ENCODE peak calls at places on chromosome 1, in seven cellular contexts. L is epithelial cell of esophagus, I is A549, A is foreskin fibroblast, Y is tibial artery, F is AG09309, S is GM06990. O is an unnamed sample.

GRCh38 chr1:240663160-240663879 is 51.4 kb upstream of the GREM2 start:
- DNase-seq in L (no peak), I (no peak), A (peak; percentile 68), Y (no peak), F (peak; percentile 54), S (no peak), O (peak; percentile 1)

GRCh38 chr1:111192643-111193519 is 7.6 kb downstream of the DENND2D start:
- DNase-seq in L (peak; percentile 58), I (no peak), A (peak; percentile 42), Y (no peak), F (no peak), S (peak; percentile 49), O (peak; percentile 21)

GRCh38 chr1:6581561-6582305 is 1.9 kb downstream of the ZBTB48 start:
- DNase-seq in L (peak; percentile 86), I (no peak), A (no peak), Y (no peak), F (no peak), S (no peak), O (no peak)

GRCh38 chr1:206001476-206001888 is 1.7 kb downstream of the RAB7B start:
- DNase-seq in L (peak; percentile 97), I (peak; percentile 90), A (peak; percentile 94), Y (peak; percentile 62), F (peak; percentile 88), S (no peak), O (peak; percentile 94)

GRCh38 chr1:169049258-169049936 is 57.1 kb upstream of the ATP1B1 start:
- DNase-seq in L (peak; percentile 41), I (no peak), A (no peak), Y (no peak), F (no peak), S (no peak), O (no peak)

GRCh38 chr1:75529488-75529887 is 81.4 kb downstream of the SLC44A5 start:
- DNase-seq in L (no peak), I (no peak), A (no peak), Y (no peak), F (no peak), S (no peak), O (peak; percentile 53)

GRCh38 chr1:246002725-246003441 is 504.2 kb downstream of the SMYD3 start:
- DNase-seq in L (peak; percentile 91), I (peak; percentile 69), A (peak; percentile 94), Y (peak; percentile 86), F (no peak), S (peak; percentile 26), O (peak; percentile 93)

GRCh38 chr1:43973981-43974442 is 748 bp upstream of the ATP6V0B start:
- DNase-seq in L (no peak), I (peak; percentile 46), A (no peak), Y (no peak), F (no peak), S (no peak), O (no peak)

GRCh38 chr1:48627467-48627866 is 149.2 kb downstream of the BEND5 start:
- DNase-seq in L (no peak), I (no peak), A (no peak), Y (no peak), F (no peak), S (no peak), O (no peak)

GRCh38 chr1:7046314-7046713 is 261.1 kb downstream of the CAMTA1 start:
- DNase-seq in L (peak; percentile 66), I (no peak), A (peak; percentile 29), Y (no peak), F (peak; percentile 20), S (no peak), O (peak; percentile 49)

GRCh38 chr1:12480748-12481362 is 137.2 kb downstream of the DHRS3 start:
- DNase-seq in L (peak; percentile 94), I (peak; percentile 71), A (peak; percentile 92), Y (no peak), F (peak; percentile 93), S (peak; percentile 15), O (peak; percentile 88)
- H3K4me3 ChIP-seq in L (no peak overlapping the region), I (no peak overlapping the region), A (no peak overlapping the region), Y (no peak overlapping the region), F (no peak overlapping the region), S (no peak overlapping the region), O (no peak overlapping the region)

GRCh38 chr1:109877320-109877771 is 33.3 kb upstream of the CSF1 start:
- DNase-seq in L (peak; percentile 53), I (peak; percentile 50), A (peak; percentile 96), Y (peak; percentile 77), F (peak; percentile 86), S (no peak), O (peak; percentile 95)
- TF ChIP-seq CTCF in L (no peak), I (no peak), A (peak; percentile 41), Y (peak; percentile 20), F (peak; percentile 41), S (no peak), O (peak; percentile 34)

GRCh38 chr1:81679972-81680371 is 120.8 kb upstream of the ADGRL2 start:
- DNase-seq in L (peak; percentile 68), I (no peak), A (peak; percentile 83), Y (no peak), F (no peak), S (no peak), O (peak; percentile 93)
- H3K4me3 ChIP-seq in L (no peak overlapping the region), I (no peak overlapping the region), A (peak overlapping the region; percentile 36), Y (no peak overlapping the region), F (no peak overlapping the region), S (no peak overlapping the region), O (no peak overlapping the region)

GRCh38 chr1:34292472-34292871 is 115.8 kb downstream of the C1orf94 start:
- DNase-seq in L (no peak), I (no peak), A (no peak), Y (no peak), F (no peak), S (no peak), O (no peak)
- TF ChIP-seq CTCF in L (no peak), I (no peak), A (no peak), Y (no peak), F (peak; percentile 32), S (peak; percentile 26), O (no peak)

DNA sequence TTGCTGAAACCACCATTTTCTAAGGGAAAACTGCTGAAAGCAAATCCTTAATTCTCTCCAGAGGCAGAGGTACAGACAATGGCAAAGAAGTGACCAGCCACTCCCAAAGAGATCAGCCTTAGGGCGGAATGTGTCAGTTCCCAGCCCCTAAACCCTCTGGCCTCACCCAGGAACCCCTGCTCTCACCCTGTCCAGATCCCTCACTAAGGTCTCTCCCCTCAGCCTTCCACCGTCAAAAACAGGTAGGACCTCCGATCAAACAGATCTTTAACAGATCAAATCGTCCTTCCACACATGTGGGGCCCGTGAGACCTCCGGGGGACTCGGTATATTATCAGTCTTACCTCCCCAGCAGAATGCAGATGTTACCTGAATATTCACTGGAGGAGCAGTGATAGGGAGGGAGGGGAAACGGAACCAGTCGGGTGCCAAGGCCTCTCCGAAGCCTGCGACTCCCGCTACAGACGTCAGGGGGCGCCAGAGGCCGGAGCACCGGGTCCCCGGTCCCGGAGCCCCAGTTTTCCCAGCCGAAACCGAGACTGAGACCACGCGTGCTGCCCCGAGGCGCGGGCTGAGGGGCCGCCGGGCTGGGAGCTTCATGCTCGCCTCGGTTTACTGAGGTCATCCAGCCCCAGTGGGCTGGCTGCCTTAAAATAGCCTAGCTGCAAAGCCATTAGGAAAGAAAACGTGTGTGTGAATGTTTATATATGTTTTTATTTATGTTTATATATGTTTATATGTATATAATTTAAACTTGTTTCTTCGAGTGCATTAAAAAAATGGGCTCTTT is 23.6 kb downstream of the GPA33 start:
- DNase-seq in L (peak; percentile 56), I (peak; percentile 86), A (peak; percentile 79), Y (peak; percentile 61), F (no peak), S (peak; percentile 68), O (peak; percentile 50)
- H3K4me3 ChIP-seq in L (peak overlapping the region; percentile 28), I (peak overlapping the region; percentile 40), A (peak overlapping the region; percentile 34), Y (peak overlapping the region; percentile 27), F (peak overlapping the region; percentile 18), S (no peak overlapping the region), O (peak overlapping the region; percentile 2)

DNA sequence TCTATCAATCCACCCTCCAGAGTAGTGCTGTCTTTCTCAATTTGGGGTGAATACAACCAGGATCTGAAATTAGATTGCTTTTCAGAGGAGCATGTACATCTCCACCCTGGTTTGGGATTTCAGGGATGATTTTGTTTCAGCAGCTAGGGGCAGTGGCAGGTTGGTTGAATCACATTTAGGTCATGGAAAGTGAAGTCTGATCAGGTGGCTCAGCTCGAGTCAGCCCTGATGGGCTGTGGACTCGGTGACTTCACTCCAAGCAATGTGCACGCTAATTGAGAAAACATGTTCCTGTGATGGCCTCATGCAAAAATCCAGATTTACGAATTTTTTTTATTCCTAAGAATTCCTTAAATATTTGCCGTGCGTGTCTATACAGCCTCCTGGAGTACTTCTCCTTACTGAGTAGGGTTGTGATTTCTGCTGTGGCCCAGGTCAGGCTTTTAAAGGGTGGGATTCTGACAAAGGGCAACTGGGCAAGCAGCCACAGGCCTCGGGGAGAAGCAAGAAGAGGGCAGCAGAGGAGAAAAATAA is 7.5 kb downstream of the NGF start:
- DNase-seq in L (peak; percentile 47), I (no peak), A (peak; percentile 90), Y (peak; percentile 56), F (peak; percentile 79), S (no peak), O (peak; percentile 69)
- TF ChIP-seq CTCF in L (peak; percentile 27), I (no peak), A (peak; percentile 42), Y (peak; percentile 35), F (peak; percentile 38), S (no peak), O (peak; percentile 20)

GRCh38 chr1:59819566-59820438 is 5.1 kb downstream of the HOOK1 start:
- DNase-seq in L (peak; percentile 44), I (no peak), A (peak; percentile 5), Y (no peak), F (no peak), S (no peak), O (no peak)
- H3K4me3 ChIP-seq in L (no peak overlapping the region), I (no peak overlapping the region), A (no peak overlapping the region), Y (no peak overlapping the region), F (no peak overlapping the region), S (no peak overlapping the region), O (no peak overlapping the region)

GRCh38 chr1:237851209-237851845 is 39.4 kb downstream of the ZP4 start:
- DNase-seq in L (peak; percentile 77), I (peak; percentile 14), A (no peak), Y (no peak), F (peak; percentile 10), S (no peak), O (peak; percentile 38)
- TF ChIP-seq CTCF in L (peak; percentile 84), I (peak; percentile 44), A (no peak), Y (peak; percentile 6), F (peak; percentile 56), S (peak; percentile 51), O (peak; percentile 43)

GRCh38 chr1:199877626-199878384 is 149.7 kb upstream of the NR5A2 start:
- DNase-seq in L (no peak), I (no peak), A (no peak), Y (no peak), F (no peak), S (no peak), O (no peak)

GRCh38 chr1:199875337-199875736 is 152.2 kb upstream of the NR5A2 start:
- DNase-seq in L (no peak), I (no peak), A (no peak), Y (no peak), F (no peak), S (no peak), O (no peak)

GRCh38 chr1:199875856-199876255 is 151.7 kb upstream of the NR5A2 start:
- DNase-seq in L (no peak), I (no peak), A (no peak), Y (no peak), F (no peak), S (no peak), O (no peak)

DNA sequence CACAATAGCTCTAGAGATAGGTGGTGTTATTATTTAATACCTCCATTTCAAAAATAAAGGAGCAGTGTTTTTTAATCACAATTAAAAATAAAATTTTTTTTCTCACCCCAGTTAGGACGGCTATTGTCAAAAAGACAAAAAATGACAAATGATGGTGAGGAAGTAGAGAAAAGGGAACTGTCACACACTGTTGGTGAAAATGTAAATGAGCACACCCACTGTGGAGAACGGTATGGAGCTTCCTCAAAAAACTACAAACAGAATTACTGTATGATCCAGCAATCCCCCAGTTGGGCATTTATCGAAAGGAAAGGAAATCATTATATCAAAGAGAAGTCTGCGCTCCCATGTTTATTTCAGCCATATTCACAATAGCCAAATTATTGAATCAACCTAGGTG is 148.7 kb upstream of the NR5A2 start:
- DNase-seq in L (no peak), I (no peak), A (no peak), Y (no peak), F (no peak), S (no peak), O (no peak)
- H3K4me3 ChIP-seq in L (no peak overlapping the region), I (no peak overlapping the region), A (no peak overlapping the region), Y (no peak overlapping the region), F (no peak overlapping the region), S (no peak overlapping the region), O (no peak overlapping the region)